ENCODE peak calls at places on chromosomes 12 and 14, in four cellular contexts. One of them, this sample, is unnamed. For H3K9me3, the result is how much of the 10 kb centered on the place peaks cover.

GRCh38 chr12:78260976-78261375 is 430.3 kb downstream of the NAV3 start:
- DNase-seq in prostate gland: no peak
- DNase-seq in AG04450: no peak
- DNase-seq in heart right ventricle: no peak
- DNase-seq in this sample: no peak

GRCh38 chr14:93527076-93527692 is 96.4 kb downstream of the UNC79 start:
- DNase-seq in heart right ventricle: no peak
- DNase-seq in prostate gland: peak
- DNase-seq in AG04450: no peak
- DNase-seq in this sample: no peak

GRCh38 chr12:2294651-2295475 is 242.1 kb downstream of the CACNA1C start:
- DNase-seq in prostate gland: no peak
- DNase-seq in heart right ventricle: no peak
- DNase-seq in AG04450: no peak
- DNase-seq in this sample: no peak

GRCh38 chr12:79650440-79650839 is 40.3 kb downstream of the PAWR start:
- DNase-seq in AG04450: no peak
- DNase-seq in prostate gland: no peak
- DNase-seq in heart right ventricle: no peak
- DNase-seq in this sample: no peak

GRCh38 chr12:121004253-121004815 is 12.0 kb downstream of the C12orf43 start:
- DNase-seq in heart right ventricle: no peak
- DNase-seq in AG04450: no peak
- DNase-seq in prostate gland: no peak
- DNase-seq in this sample: no peak

GRCh38 chr14:103527408-103528157 is 1.4 kb upstream of the TRMT61A start:
- DNase-seq in AG04450: no peak
- DNase-seq in prostate gland: no peak
- DNase-seq in heart right ventricle: no peak
- DNase-seq in this sample: no peak

GRCh38 chr14:92883066-92883465 is 39.9 kb upstream of the CHGA start:
- DNase-seq in heart right ventricle: no peak
- DNase-seq in prostate gland: no peak
- DNase-seq in AG04450: no peak
- DNase-seq in this sample: no peak

GRCh38 chr14:73025544-73025943 is 1.4 kb downstream of the ZFYVE1 start:
- DNase-seq in AG04450: no peak
- DNase-seq in heart right ventricle: no peak
- DNase-seq in prostate gland: no peak
- DNase-seq in this sample: no peak

GRCh38 chr12:61530456-61530855 is 729.7 kb upstream of the USP15 start:
- DNase-seq in AG04450: no peak
- DNase-seq in prostate gland: no peak
- DNase-seq in heart right ventricle: no peak
- DNase-seq in this sample: no peak

GRCh38 chr14:104230946-104231345 is 92.6 kb downstream of the KIF26A start:
- DNase-seq in prostate gland: no peak
- DNase-seq in heart right ventricle: no peak
- DNase-seq in AG04450: no peak
- DNase-seq in this sample: no peak

GRCh38 chr14:92507174-92507768 is 6.3 kb upstream of the RIN3 start:
- DNase-seq in AG04450: no peak
- DNase-seq in heart right ventricle: no peak
- DNase-seq in prostate gland: no peak
- DNase-seq in this sample: no peak

GRCh38 chr12:27711312-27711682 is 665 bp downstream of the MRPS35 start:
- DNase-seq in AG04450: no peak
- DNase-seq in prostate gland: no peak
- DNase-seq in heart right ventricle: no peak
- DNase-seq in this sample: no peak

GRCh38 chr12:4140607-4141301 is 132.8 kb upstream of the CCND2 start:
- DNase-seq in AG04450: no peak
- DNase-seq in heart right ventricle: no peak
- DNase-seq in prostate gland: no peak
- DNase-seq in this sample: no peak

GRCh38 chr12:60169904-60170303 is 574.1 kb downstream of the SLC16A7 start:
- DNase-seq in prostate gland: no peak
- DNase-seq in AG04450: no peak
- DNase-seq in heart right ventricle: no peak
- DNase-seq in this sample: no peak

GRCh38 chr12:122064780-122065588 is 13.6 kb upstream of the MLXIP start:
- DNase-seq in AG04450: no peak
- DNase-seq in heart right ventricle: no peak
- DNase-seq in prostate gland: no peak
- DNase-seq in this sample: no peak

GRCh38 chr14:30580616-30581282 is 21.8 kb downstream of the G2E3 start:
- DNase-seq in AG04450: no peak
- DNase-seq in prostate gland: no peak
- DNase-seq in heart right ventricle: no peak
- DNase-seq in this sample: no peak

GRCh38 chr14:58617619-58618018 is 20.1 kb upstream of the DACT1 start:
- DNase-seq in AG04450: no peak
- DNase-seq in heart right ventricle: no peak
- DNase-seq in prostate gland: no peak
- DNase-seq in this sample: no peak

GRCh38 chr12:51429705-51430104 is 5.1 kb downstream of the SLC4A8 start:
- DNase-seq in heart right ventricle: no peak
- DNase-seq in prostate gland: no peak
- DNase-seq in AG04450: no peak
- DNase-seq in this sample: no peak

GRCh38 chr12:20497707-20498106 is 129.4 kb downstream of the PDE3A start:
- DNase-seq in heart right ventricle: no peak
- DNase-seq in prostate gland: no peak
- DNase-seq in AG04450: no peak
- DNase-seq in this sample: no peak

GRCh38 chr14:50397461-50398196 is 948 bp upstream of the CDKL1 start:
- DNase-seq in heart right ventricle: peak
- DNase-seq in prostate gland: peak
- DNase-seq in AG04450: no peak
- DNase-seq in this sample: no peak

GRCh38 chr12:85280984-85281946 is 1.2 kb downstream of the ALX1 start:
- DNase-seq in prostate gland: no peak
- DNase-seq in AG04450: no peak
- DNase-seq in heart right ventricle: no peak
- DNase-seq in this sample: no peak

GRCh38 chr12:92558241-92558773 is 144.5 kb upstream of the PLEKHG7 start:
- DNase-seq in heart right ventricle: no peak
- DNase-seq in prostate gland: no peak
- DNase-seq in AG04450: no peak
- DNase-seq in this sample: no peak

GRCh38 chr12:46409342-46409741 is 36.8 kb upstream of the SLC38A2 start:
- DNase-seq in prostate gland: no peak
- DNase-seq in AG04450: no peak
- DNase-seq in heart right ventricle: no peak
- DNase-seq in this sample: no peak

GRCh38 chr12:41635731-41636130 is 447.6 kb downstream of the PDZRN4 start:
- DNase-seq in heart right ventricle: no peak
- DNase-seq in AG04450: no peak
- DNase-seq in prostate gland: no peak
- DNase-seq in this sample: no peak

GRCh38 chr14:94623422-94623809 is 11.2 kb downstream of the SERPINA3 start:
- DNase-seq in AG04450: no peak
- DNase-seq in prostate gland: no peak
- DNase-seq in heart right ventricle: no peak
- DNase-seq in this sample: no peak

GRCh38 chr12:103441437-103442186 is 54.2 kb downstream of the C12orf42 start:
- DNase-seq in AG04450: no peak
- DNase-seq in prostate gland: no peak
- DNase-seq in heart right ventricle: no peak
- DNase-seq in this sample: no peak

GRCh38 chr12:94427520-94428381 is 31.9 kb downstream of the CEP83 start:
- DNase-seq in heart right ventricle: peak
- DNase-seq in prostate gland: no peak
- DNase-seq in AG04450: peak
- DNase-seq in this sample: no peak

GRCh38 chr14:104803916-104804371 is 3.0 kb downstream of the ZBTB42 start:
- DNase-seq in AG04450: no peak
- DNase-seq in heart right ventricle: no peak
- DNase-seq in prostate gland: no peak
- DNase-seq in this sample: no peak

GRCh38 chr12:10600988-10601387 is 12.4 kb downstream of the MAGOHB start:
- DNase-seq in AG04450: no peak
- DNase-seq in heart right ventricle: no peak
- DNase-seq in prostate gland: no peak
- DNase-seq in this sample: no peak

GRCh38 chr12:12823308-12823707 is 10.2 kb downstream of the DDX47 start:
- DNase-seq in prostate gland: no peak
- DNase-seq in AG04450: peak
- DNase-seq in heart right ventricle: no peak
- DNase-seq in this sample: no peak

GRCh38 chr12:56684745-56685369 is 3.2 kb downstream of the PTGES3 start:
- DNase-seq in AG04450: no peak
- DNase-seq in prostate gland: no peak
- DNase-seq in heart right ventricle: no peak
- DNase-seq in this sample: no peak

GRCh38 chr12:110972870-110973269 is 52.5 kb upstream of the MYL2 start:
- DNase-seq in prostate gland: no peak
- DNase-seq in AG04450: no peak
- DNase-seq in heart right ventricle: no peak
- DNase-seq in this sample: no peak

GRCh38 chr12:10242539-10242938 is 29.9 kb downstream of the GABARAPL1 start:
- DNase-seq in heart right ventricle: no peak
- DNase-seq in AG04450: no peak
- DNase-seq in prostate gland: no peak
- DNase-seq in this sample: no peak

GRCh38 chr12:47686645-47687240 is 19.1 kb downstream of the RPAP3 start:
- DNase-seq in heart right ventricle: no peak
- DNase-seq in prostate gland: no peak
- DNase-seq in AG04450: peak
- DNase-seq in this sample: no peak

GRCh38 chr12:109818900-109819500 is 14.2 kb downstream of the TRPV4 start:
- DNase-seq in prostate gland: peak
- DNase-seq in heart right ventricle: no peak
- DNase-seq in AG04450: no peak
- DNase-seq in this sample: no peak

GRCh38 chr14:60721331-60722162 is 2.6 kb downstream of the SIX4 start:
- DNase-seq in AG04450: no peak
- DNase-seq in prostate gland: peak
- DNase-seq in heart right ventricle: peak
- DNase-seq in this sample: peak

GRCh38 chr14:101705733-101706508 is 55.6 kb upstream of the PPP2R5C start:
- DNase-seq in AG04450: no peak
- DNase-seq in prostate gland: no peak
- DNase-seq in heart right ventricle: peak
- DNase-seq in this sample: peak

GRCh38 chr14:84098261-84098660 is 1431.7 kb upstream of the FLRT2 start:
- DNase-seq in prostate gland: no peak
- DNase-seq in heart right ventricle: no peak
- DNase-seq in AG04450: no peak
- DNase-seq in this sample: no peak
- H3K9me3 ChIP-seq in prostate gland: under half
- H3K9me3 ChIP-seq in heart right ventricle: under half
- H3K9me3 ChIP-seq in AG04450: under half
- H3K9me3 ChIP-seq in this sample: under half

DNA sequence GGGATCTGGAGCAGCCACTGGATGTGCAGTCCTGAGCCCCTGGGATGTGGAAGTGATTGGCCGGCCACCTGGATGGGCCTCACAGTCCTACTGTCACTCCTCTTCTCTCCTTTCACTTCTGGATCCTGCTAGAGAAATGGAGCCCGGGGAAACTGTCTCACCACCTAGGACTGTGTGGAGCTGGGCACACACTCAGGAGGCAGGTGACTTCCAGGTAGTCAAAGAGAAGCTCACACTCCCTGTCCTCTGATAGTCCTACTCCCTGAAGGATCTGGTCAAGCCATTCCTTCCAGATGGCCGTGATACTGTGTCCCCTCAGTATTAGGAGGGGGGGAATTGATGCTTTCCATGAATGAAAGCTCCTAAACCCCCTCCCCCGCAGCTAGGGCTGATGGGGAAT is 201.1 kb downstream of the ZFP36L1 start:
- DNase-seq in AG04450: no peak
- DNase-seq in prostate gland: no peak
- DNase-seq in heart right ventricle: no peak
- DNase-seq in this sample: no peak
- H3K9me3 ChIP-seq in AG04450: under half
- H3K9me3 ChIP-seq in prostate gland: under half
- H3K9me3 ChIP-seq in heart right ventricle: under half
- H3K9me3 ChIP-seq in this sample: under half

GRCh38 chr12:17151917-17152316 is 546.0 kb upstream of the LMO3 start:
- DNase-seq in prostate gland: no peak
- DNase-seq in heart right ventricle: no peak
- DNase-seq in AG04450: no peak
- DNase-seq in this sample: no peak
- H3K9me3 ChIP-seq in prostate gland: under half
- H3K9me3 ChIP-seq in heart right ventricle: under half
- H3K9me3 ChIP-seq in AG04450: under half
- H3K9me3 ChIP-seq in this sample: under half

GRCh38 chr12:133124674-133125073 is 5.4 kb downstream of the ZNF891 start:
- DNase-seq in prostate gland: no peak
- DNase-seq in heart right ventricle: no peak
- DNase-seq in AG04450: no peak
- DNase-seq in this sample: no peak
- H3K9me3 ChIP-seq in prostate gland: under half
- H3K9me3 ChIP-seq in heart right ventricle: under half
- H3K9me3 ChIP-seq in AG04450: under half
- H3K9me3 ChIP-seq in this sample: half or more

GRCh38 chr12:90000721-90001120 is 292.1 kb upstream of the ATP2B1 start:
- DNase-seq in prostate gland: no peak
- DNase-seq in AG04450: no peak
- DNase-seq in heart right ventricle: no peak
- DNase-seq in this sample: no peak
- H3K9me3 ChIP-seq in prostate gland: under half
- H3K9me3 ChIP-seq in AG04450: under half
- H3K9me3 ChIP-seq in heart right ventricle: under half
- H3K9me3 ChIP-seq in this sample: under half

GRCh38 chr14:28163261-28163660 is 603.3 kb upstream of the FOXG1 start:
- DNase-seq in heart right ventricle: no peak
- DNase-seq in AG04450: no peak
- DNase-seq in prostate gland: no peak
- DNase-seq in this sample: no peak

GRCh38 chr14:28157887-28158791 is 608.4 kb upstream of the FOXG1 start:
- DNase-seq in prostate gland: no peak
- DNase-seq in AG04450: no peak
- DNase-seq in heart right ventricle: no peak
- DNase-seq in this sample: no peak

GRCh38 chr14:28161040-28161439 is 605.5 kb upstream of the FOXG1 start:
- DNase-seq in prostate gland: no peak
- DNase-seq in heart right ventricle: no peak
- DNase-seq in AG04450: no peak
- DNase-seq in this sample: no peak

DNA sequence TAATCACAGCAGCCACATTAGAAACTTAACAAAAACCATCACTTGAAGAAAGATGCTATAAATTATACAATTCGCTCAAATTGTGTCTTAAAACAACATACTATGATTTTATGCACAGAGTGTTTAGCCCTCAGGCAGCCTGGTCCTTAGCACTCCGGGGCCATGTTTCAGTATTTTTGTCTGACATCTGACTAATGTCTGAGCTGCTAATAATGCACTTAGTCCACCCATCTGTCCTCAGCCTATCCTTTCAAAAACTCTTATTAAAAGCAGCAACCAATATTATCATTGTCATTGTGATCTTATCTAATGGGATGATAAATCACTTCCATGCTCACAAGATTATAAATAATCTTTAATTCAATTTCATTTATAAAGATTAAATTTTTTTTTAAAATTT is 602.7 kb upstream of the FOXG1 start:
- DNase-seq in prostate gland: no peak
- DNase-seq in heart right ventricle: no peak
- DNase-seq in AG04450: no peak
- DNase-seq in this sample: no peak
- H3K9me3 ChIP-seq in prostate gland: under half
- H3K9me3 ChIP-seq in heart right ventricle: under half
- H3K9me3 ChIP-seq in AG04450: under half
- H3K9me3 ChIP-seq in this sample: under half